ENCODE peak calls at places on chromosome 1, in nine cellular contexts. A is dorsolateral prefrontal cortex; B is mucosa of descending colon; G is GM23248; Z is AG04450; T is CD4-positive, CD25-positive, alpha-beta regulatory T cell; E is CD8-positive, alpha-beta T cell; D is fibroblast of villous mesenchyme; F is fibroblast of lung. O is an unnamed sample.

GRCh38 chr1:208273386-208274021 is 29.3 kb upstream of the PLXNA2 start:
- DNase-seq in Z (no peak), T (no peak), G (no peak), A (no peak), E (no peak), D (no peak), F (no peak), B (no peak), O (no peak)

GRCh38 chr1:22255341-22256212 is 112.7 kb upstream of the WNT4 start:
- DNase-seq in G (no peak), F (no peak), T (no peak), D (peak; percentile 51), E (no peak), B (peak; percentile 61), A (no peak), Z (no peak), O (no peak)

GRCh38 chr1:9066945-9067807 is 2.3 kb downstream of the SLC2A5 start:
- DNase-seq in B (no peak), A (peak; percentile 30), G (peak; percentile 95), D (peak; percentile 96), E (no peak), Z (peak; percentile 84), F (peak; percentile 93), T (no peak), O (no peak)

GRCh38 chr1:100440075-100440809 is 87.9 kb downstream of the CDC14A start:
- DNase-seq in G (no peak), A (no peak), B (peak; percentile 69), Z (no peak), E (peak; percentile 61), D (no peak), F (no peak), T (peak; percentile 84), O (peak; percentile 84)

GRCh38 chr1:91506071-91506470 is 5.4 kb downstream of the CDC7 start:
- DNase-seq in Z (no peak), E (no peak), F (no peak), B (no peak), T (no peak), G (no peak), D (no peak), A (no peak), O (no peak)

GRCh38 chr1:231200417-231201031 is 38.7 kb downstream of the TRIM67 start:
- DNase-seq in A (no peak), T (no peak), G (peak; percentile 62), E (no peak), B (no peak), Z (no peak), D (peak; percentile 24), F (peak; percentile 27), O (no peak)

GRCh38 chr1:88612783-88613182 is 71.3 kb upstream of the PKN2 start:
- DNase-seq in F (no peak), E (no peak), T (no peak), Z (no peak), B (peak; percentile 79), D (no peak), G (no peak), A (no peak), O (no peak)

GRCh38 chr1:17013598-17014320 is 2.0 kb upstream of the ATP13A2 start:
- DNase-seq in Z (no peak), G (no peak), E (no peak), B (peak; percentile 24), A (no peak), F (peak; percentile 59), T (no peak), D (no peak), O (peak; percentile 16)

GRCh38 chr1:159828916-159829634 is 2.4 kb downstream of the SLAMF8 start:
- DNase-seq in Z (no peak), A (peak; percentile 31), G (no peak), T (no peak), B (peak; percentile 72), F (no peak), E (no peak), D (no peak), O (no peak)

GRCh38 chr1:162878000-162878596 is 17.1 kb upstream of the CCDC190 start:
- DNase-seq in E (no peak), F (peak; percentile 74), G (peak; percentile 82), A (peak; percentile 79), Z (peak; percentile 38), B (peak; percentile 65), D (peak; percentile 77), T (no peak), O (peak; percentile 38)

GRCh38 chr1:166127003-166127402 is 39.8 kb downstream of the FAM78B start:
- DNase-seq in A (no peak), Z (no peak), G (no peak), D (no peak), B (no peak), T (no peak), F (no peak), E (no peak), O (no peak)

GRCh38 chr1:52057876-52058275 is 1.8 kb downstream of the BTF3L4 start:
- DNase-seq in D (no peak), F (no peak), T (no peak), G (peak; percentile 20), E (no peak), Z (no peak), A (no peak), B (no peak), O (no peak)

GRCh38 chr1:148264374-148265276 is 112.5 kb upstream of the NBPF11 start:
- DNase-seq in B (peak; percentile 14), Z (no peak), E (no peak), T (no peak), A (no peak), F (peak; percentile 82), G (peak; percentile 61), D (peak; percentile 53), O (no peak)

GRCh38 chr1:222093518-222093917 is 351.6 kb upstream of the DUSP10 start:
- DNase-seq in B (no peak), T (no peak), F (no peak), G (no peak), D (no peak), Z (no peak), E (no peak), A (no peak), O (no peak)

GRCh38 chr1:201465698-201466290 is 3.2 kb downstream of the PHLDA3 start:
- DNase-seq in Z (no peak), D (no peak), E (no peak), F (no peak), G (no peak), T (no peak), A (no peak), B (no peak), O (no peak)
- H3K4me3 ChIP-seq in Z (peak overlapping the region; percentile 99), D (peak overlapping the region; percentile 98), E (no peak overlapping the region), F (peak overlapping the region; percentile 97), G (peak overlapping the region; percentile 100), T (no peak overlapping the region), A (peak overlapping the region; percentile 17), B (no peak overlapping the region), O (no peak overlapping the region)

GRCh38 chr1:155977607-155978324 is 581 bp downstream of the ARHGEF2 start:
- DNase-seq in T (peak; percentile 34), D (no peak), B (peak; percentile 49), F (no peak), Z (no peak), A (no peak), G (peak; percentile 59), E (no peak), O (no peak)

GRCh38 chr1:155974208-155975165 is 3.9 kb downstream of the ARHGEF2 start:
- DNase-seq in B (no peak), E (no peak), Z (no peak), G (no peak), T (no peak), F (no peak), A (peak; percentile 87), D (no peak), O (no peak)

GRCh38 chr1:155975375-155976061 is 2.8 kb downstream of the ARHGEF2 start:
- DNase-seq in E (no peak), Z (no peak), B (no peak), D (no peak), F (no peak), T (no peak), G (no peak), A (no peak), O (no peak)

GRCh38 chr1:155976913-155977606 is 1.3 kb downstream of the ARHGEF2 start:
- DNase-seq in D (no peak), F (no peak), G (no peak), T (no peak), B (no peak), Z (no peak), E (no peak), A (no peak), O (no peak)

GRCh38 chr1:155976062-155976912 is 2.1 kb downstream of the ARHGEF2 start:
- DNase-seq in B (peak; percentile 76), A (no peak), G (peak; percentile 79), T (peak; percentile 60), F (peak; percentile 73), Z (peak; percentile 54), D (peak; percentile 78), E (peak; percentile 38), O (peak; percentile 94)
- H3K4me3 ChIP-seq in B (no peak overlapping the region), A (peak overlapping the region; percentile 90), G (peak overlapping the region; percentile 94), T (peak overlapping the region; percentile 92), F (peak overlapping the region; percentile 90), Z (peak overlapping the region; percentile 85), D (peak overlapping the region; percentile 89), E (peak overlapping the region; percentile 70), O (peak overlapping the region; percentile 96)

DNA sequence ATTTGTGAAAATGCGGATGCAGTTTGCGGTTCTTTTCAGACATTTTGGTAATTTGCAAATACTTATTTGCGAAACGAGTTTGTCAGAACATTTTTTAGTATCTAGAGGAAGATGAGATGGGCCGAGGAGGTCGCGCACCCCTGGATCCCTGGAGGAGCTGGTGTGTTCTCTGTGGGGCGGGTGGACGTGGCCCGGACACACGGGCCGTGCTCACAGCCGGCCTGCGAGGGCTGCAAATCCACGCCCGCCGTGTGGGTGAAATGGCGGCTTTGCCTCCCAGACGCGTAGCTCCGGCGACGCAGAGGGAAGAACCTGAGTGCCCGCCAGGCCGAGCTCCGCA is 9.3 kb upstream of the TTLL10 start:
- DNase-seq in G (no peak), F (no peak), A (no peak), B (no peak), E (no peak), D (no peak), Z (no peak), T (no peak), O (no peak)
- H3K4me3 ChIP-seq in G (no peak overlapping the region), F (no peak overlapping the region), A (no peak overlapping the region), B (peak overlapping the region; percentile 43), E (no peak overlapping the region), D (no peak overlapping the region), Z (no peak overlapping the region), T (no peak overlapping the region), O (no peak overlapping the region)

GRCh38 chr1:109667452-109668122 is at the start of gene GSTM2:
- DNase-seq in G (peak; percentile 93), D (peak; percentile 89), A (peak; percentile 79), B (peak; percentile 86), Z (peak; percentile 57), T (peak; percentile 62), E (peak; percentile 41), F (peak; percentile 86), O (peak; percentile 47)
- H3K4me3 ChIP-seq in G (peak within 1 kb of the TSS; percentile 70), D (peak within 1 kb of the TSS; percentile 60), A (peak within 1 kb of the TSS; percentile 43), B (no peak within 1 kb of the TSS), Z (peak within 1 kb of the TSS; percentile 65), T (no peak within 1 kb of the TSS), E (peak within 1 kb of the TSS; percentile 49), F (peak within 1 kb of the TSS; percentile 64), O (peak within 1 kb of the TSS; percentile 13)

GRCh38 chr1:201714542-201715276 is 114.2 kb upstream of the IPO9 start:
- DNase-seq in B (peak; percentile 66), E (no peak), Z (peak; percentile 95), G (peak; percentile 100), T (no peak), D (peak; percentile 100), F (peak; percentile 100), A (peak; percentile 82), O (no peak)
- H3K4me3 ChIP-seq in B (no peak overlapping the region), E (no peak overlapping the region), Z (no peak overlapping the region), G (peak overlapping the region; percentile 26), T (no peak overlapping the region), D (no peak overlapping the region), F (no peak overlapping the region), A (no peak overlapping the region), O (no peak overlapping the region)